ENCODE peak calls at places on chromosomes 2 and 18, in four cellular contexts. O is neuronal stem cell, X is left ventricle myocardium inferior, F is cardiac muscle cell. I is an unnamed sample. For H3K4me1, the result is how much of the 10 kb centered on the place peaks cover.

GRCh38 chr18:55228191-55228590 is 268.9 kb upstream of the CCDC68 start:
- DNase-seq in X (no peak), F (no peak), O (peak), I (no peak)

GRCh38 chr2:222864296-222864695 is 3.5 kb downstream of the ACSL3 start:
- DNase-seq in F (peak), X (no peak), O (peak), I (peak)

GRCh38 chr18:9665311-9665710 is 42.8 kb upstream of the RAB31 start:
- DNase-seq in O (no peak), F (no peak), X (no peak), I (no peak)

GRCh38 chr2:35365859-35366258 is 989.7 kb upstream of the CRIM1 start:
- DNase-seq in X (no peak), O (no peak), F (no peak), I (no peak)

GRCh38 chr2:190599546-190600220 is 49.2 kb upstream of the NAB1 start:
- DNase-seq in F (no peak), O (no peak), X (no peak), I (no peak)

GRCh38 chr2:225100856-225101294 is 58.6 kb upstream of the DOCK10 start:
- DNase-seq in F (peak), O (no peak), X (no peak), I (no peak)

GRCh38 chr2:191276792-191277465 is 31.7 kb downstream of the MYO1B start:
- DNase-seq in F (no peak), O (no peak), X (no peak), I (no peak)

GRCh38 chr18:2459886-2460285 is 111.4 kb downstream of the METTL4 start:
- DNase-seq in O (no peak), F (no peak), X (no peak), I (no peak)

GRCh38 chr18:58525517-58525916 is 103.4 kb downstream of the ALPK2 start:
- DNase-seq in F (no peak), O (no peak), X (no peak), I (no peak)

GRCh38 chr2:117409443-117409842 is 405.0 kb upstream of the DDX18 start:
- DNase-seq in O (no peak), F (no peak), X (no peak), I (no peak)

GRCh38 chr2:46347649-46348280 is 50.6 kb downstream of the EPAS1 start:
- DNase-seq in F (no peak), X (no peak), O (no peak), I (no peak)

GRCh38 chr2:171086352-171087290 is 74.1 kb downstream of the TLK1 start:
- DNase-seq in O (peak), X (no peak), F (peak), I (peak)

GRCh38 chr18:36402765-36403396 is 105.4 kb downstream of the FHOD3 start:
- DNase-seq in X (peak), F (peak), O (no peak), I (peak)

GRCh38 chr18:43620936-43621335 is 343.6 kb upstream of the SYT4 start:
- DNase-seq in O (peak), X (no peak), F (peak), I (peak)

GRCh38 chr2:169493360-169493759 is 14.1 kb downstream of the BBS5 start:
- DNase-seq in X (no peak), O (no peak), F (no peak), I (no peak)

GRCh38 chr2:75289771-75290170 is 90.5 kb upstream of the TACR1 start:
- DNase-seq in X (no peak), O (no peak), F (no peak), I (no peak)

GRCh38 chr2:85537600-85538506 is 1.1 kb upstream of the MAT2A start:
- DNase-seq in X (peak), O (peak), F (peak), I (no peak)

GRCh38 chr2:12099374-12099773 is 352.9 kb downstream of the LPIN1 start:
- DNase-seq in X (no peak), F (no peak), O (no peak), I (no peak)

GRCh38 chr2:241798081-241798630 is 10.8 kb upstream of the NEU4 start:
- DNase-seq in X (peak), O (no peak), F (no peak), I (no peak)

GRCh38 chr2:53877556-53877955 is 17.8 kb upstream of the GPR75 start:
- DNase-seq in F (no peak), O (no peak), X (no peak), I (no peak)

GRCh38 chr2:218430721-218431120 is 11.8 kb downstream of the VIL1 start:
- DNase-seq in F (no peak), X (no peak), O (no peak), I (no peak)

GRCh38 chr18:58862404-58862803 is 2.3 kb upstream of the ZNF532 start:
- DNase-seq in X (no peak), F (no peak), O (no peak), I (no peak)

GRCh38 chr2:96330407-96330806 is 5.2 kb upstream of the NCAPH start:
- DNase-seq in O (no peak), X (no peak), F (peak), I (no peak)

GRCh38 chr2:190489475-190489874 is 45.0 kb downstream of the NEMP2 start:
- DNase-seq in X (no peak), F (no peak), O (no peak), I (no peak)

GRCh38 chr2:149598014-149598395 is 10.4 kb upstream of the MMADHC start:
- DNase-seq in F (peak), O (no peak), X (no peak), I (no peak)

GRCh38 chr2:194062401-194062800 is 1594.6 kb upstream of the SLC39A10 start:
- DNase-seq in F (no peak), O (no peak), X (no peak), I (no peak)

GRCh38 chr18:48797841-48798255 is 152.9 kb downstream of the SMAD7 start:
- DNase-seq in F (no peak), X (peak), O (no peak), I (no peak)

GRCh38 chr2:45194611-45195010 is 185.4 kb upstream of the SIX2 start:
- DNase-seq in F (no peak), X (no peak), O (no peak), I (no peak)

GRCh38 chr2:168169097-168169745 is 78.2 kb downstream of the STK39 start:
- DNase-seq in X (no peak), F (no peak), O (no peak), I (no peak)

GRCh38 chr2:35495182-35495581 is 860.4 kb upstream of the CRIM1 start:
- DNase-seq in F (no peak), O (no peak), X (no peak), I (no peak)

GRCh38 chr2:157747695-157748370 is 119.2 kb upstream of the ACVR1C start:
- DNase-seq in F (peak), O (no peak), X (peak), I (no peak)

GRCh38 chr2:19733951-19734425 is 167.8 kb downstream of the TTC32 start:
- DNase-seq in X (no peak), O (no peak), F (no peak), I (no peak)

GRCh38 chr2:88843651-88844050 is 152.2 kb downstream of the RPIA start:
- DNase-seq in O (no peak), F (no peak), X (no peak), I (no peak)
- H3K4me1 ChIP-seq in O (under half), F (under half), X (under half), I (under half)

DNA sequence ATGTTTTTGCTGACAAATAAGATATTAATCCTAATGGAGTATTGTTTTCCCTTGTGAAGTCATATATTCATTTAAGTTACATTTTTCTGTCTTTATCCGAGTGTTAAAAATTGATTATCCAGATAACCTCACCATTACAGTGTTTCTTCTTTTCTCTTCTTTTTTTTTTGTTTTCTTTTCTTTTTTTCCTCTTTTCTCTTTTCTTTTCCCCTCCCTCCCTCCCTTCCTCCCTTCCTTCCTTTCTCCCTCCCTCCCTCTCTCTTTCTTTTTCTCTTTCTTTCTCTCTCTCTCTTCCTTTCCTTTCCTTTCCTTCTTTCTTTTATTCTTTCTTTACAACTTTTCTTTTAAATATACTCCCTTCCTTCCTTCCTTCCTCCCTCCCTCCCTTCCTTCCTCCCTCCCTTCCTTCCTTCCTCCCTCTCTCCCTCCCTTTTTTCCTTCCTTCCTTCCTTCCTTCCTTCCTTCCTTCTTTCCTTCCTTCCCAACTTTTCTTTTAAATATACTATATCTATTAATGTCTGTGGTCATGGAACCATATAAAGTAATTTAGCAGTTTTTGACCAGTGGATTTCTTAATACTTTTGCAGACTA is 40.9 kb downstream of the UBE2E3 start:
- DNase-seq in O (no peak), F (no peak), X (no peak), I (no peak)
- H3K4me1 ChIP-seq in O (under half), F (under half), X (under half), I (under half)

GRCh38 chr2:9238927-9239326 is 32.3 kb downstream of the ASAP2 start:
- DNase-seq in F (no peak), X (no peak), O (no peak), I (no peak)

GRCh38 chr2:9236867-9237266 is 30.3 kb downstream of the ASAP2 start:
- DNase-seq in X (peak), F (no peak), O (no peak), I (no peak)

GRCh38 chr2:9240745-9241144 is 34.1 kb downstream of the ASAP2 start:
- DNase-seq in X (no peak), O (no peak), F (no peak), I (no peak)

GRCh38 chr2:9237831-9238230 is 31.2 kb downstream of the ASAP2 start:
- DNase-seq in O (no peak), F (no peak), X (no peak), I (no peak)

GRCh38 chr2:9239616-9240015 is 33.0 kb downstream of the ASAP2 start:
- DNase-seq in O (no peak), X (no peak), F (no peak), I (no peak)
- H3K4me1 ChIP-seq in O (under half), X (half or more), F (under half), I (under half)

GRCh38 chr18:25010623-25011374 is 341.2 kb downstream of the ZNF521 start:
- DNase-seq in F (no peak), O (no peak), X (no peak), I (no peak)
- H3K4me1 ChIP-seq in F (under half), O (under half), X (under half), I (under half)

GRCh38 chr18:61549889-61550288 is 216.7 kb downstream of the CDH20 start:
- DNase-seq in O (no peak), X (no peak), F (no peak), I (no peak)
- H3K4me1 ChIP-seq in O (under half), X (under half), F (under half), I (under half)

GRCh38 chr2:128752691-128753263 is 434.1 kb upstream of the HS6ST1 start:
- DNase-seq in O (no peak), F (no peak), X (no peak), I (no peak)

GRCh38 chr2:128748336-128748735 is 429.7 kb upstream of the HS6ST1 start:
- DNase-seq in F (no peak), O (no peak), X (no peak), I (no peak)

GRCh38 chr2:128749206-128749605 is 430.5 kb upstream of the HS6ST1 start:
- DNase-seq in X (no peak), F (no peak), O (no peak), I (no peak)

GRCh38 chr2:128751751-128752150 is 433.1 kb upstream of the HS6ST1 start:
- DNase-seq in X (no peak), O (no peak), F (no peak), I (no peak)

GRCh38 chr2:128750328-128751165 is 431.9 kb upstream of the HS6ST1 start:
- DNase-seq in F (no peak), O (no peak), X (no peak), I (no peak)
- H3K4me1 ChIP-seq in F (under half), O (under half), X (under half), I (under half)